ENCODE peak calls at places on chromosomes 4 and X, in eight cellular contexts. U, N, Z, L, M, Y, E and S are unnamed samples.

GRCh38 chrX:1029494-1029893 is 183.0 kb downstream of the CRLF2 start:
- DNase-seq in U (peak; percentile 59), N (no peak), Z (no peak), L (no peak), M (no peak), Y (no peak), E (no peak), S (no peak)

GRCh38 chr4:57148831-57149230 is 38.6 kb upstream of the IGFBP7 start:
- DNase-seq in U (no peak), N (no peak), Z (no peak), L (peak; percentile 80), M (no peak), Y (no peak), E (no peak), S (no peak)

GRCh38 chr4:135464311-135464710 is 1262.7 kb upstream of the PABPC4L start:
- DNase-seq in U (no peak), N (no peak), Z (no peak), L (no peak), M (no peak), Y (no peak), E (no peak), S (no peak)

GRCh38 chrX:131763674-131764073 is 219.8 kb downstream of the OR13H1 start:
- DNase-seq in U (peak; percentile 93), N (no peak), Z (no peak), L (peak; percentile 85), M (no peak), Y (no peak), E (peak; percentile 94), S (no peak)

GRCh38 chrX:38896724-38897298 is 95.6 kb downstream of the MID1IP1 start:
- DNase-seq in U (no peak), N (no peak), Z (no peak), L (no peak), M (no peak), Y (no peak), E (no peak), S (no peak)

GRCh38 chrX:63012574-63012973 is 338.6 kb downstream of the SPIN4 start:
- DNase-seq in U (no peak), N (no peak), Z (peak; percentile 15), L (no peak), M (no peak), Y (no peak), E (peak; percentile 1), S (no peak)

GRCh38 chrX:123085311-123085940 is 98.7 kb upstream of the GRIA3 start:
- DNase-seq in U (no peak), N (no peak), Z (no peak), L (no peak), M (no peak), Y (no peak), E (no peak), S (no peak)

GRCh38 chr4:2942532-2943363 is 20.5 kb downstream of the NOP14 start:
- DNase-seq in U (peak; percentile 88), N (no peak), Z (no peak), L (no peak), M (no peak), Y (no peak), E (no peak), S (no peak)

GRCh38 chrX:143632625-143633387 is 3.1 kb downstream of the SLITRK4 start:
- DNase-seq in U (no peak), N (no peak), Z (peak; percentile 47), L (no peak), M (peak; percentile 17), Y (no peak), E (no peak), S (no peak)

GRCh38 chr4:154348657-154349056 is 142.9 kb downstream of the DCHS2 start:
- DNase-seq in U (no peak), N (no peak), Z (no peak), L (no peak), M (no peak), Y (no peak), E (no peak), S (no peak)

GRCh38 chr4:102723511-102723910 is 37.3 kb downstream of the MANBA start:
- DNase-seq in U (no peak), N (no peak), Z (no peak), L (no peak), M (no peak), Y (no peak), E (no peak), S (no peak)

GRCh38 chr4:78131403-78131802 is 74.3 kb downstream of the FRAS1 start:
- DNase-seq in U (no peak), N (no peak), Z (no peak), L (no peak), M (no peak), Y (no peak), E (no peak), S (no peak)

GRCh38 chrX:10486373-10486772 is 134.0 kb downstream of the MID1 start:
- DNase-seq in U (no peak), N (no peak), Z (no peak), L (peak; percentile 84), M (no peak), Y (no peak), E (peak; percentile 38), S (no peak)

GRCh38 chr4:36177946-36178345 is 66.4 kb downstream of the ARAP2 start:
- DNase-seq in U (no peak), N (no peak), Z (no peak), L (peak; percentile 14), M (no peak), Y (no peak), E (no peak), S (no peak)

GRCh38 chr4:121072836-121073362 is 564 bp upstream of the NDNF start:
- DNase-seq in U (peak; percentile 84), N (no peak), Z (no peak), L (no peak), M (peak; percentile 3), Y (no peak), E (no peak), S (no peak)

GRCh38 chrX:77167993-77168392 is 279.2 kb upstream of the FGF16 start:
- DNase-seq in U (no peak), N (no peak), Z (peak; percentile 52), L (no peak), M (peak; percentile 3), Y (no peak), E (no peak), S (no peak)

GRCh38 chr4:158938462-158939044 is 164.3 kb upstream of the RAPGEF2 start:
- DNase-seq in U (no peak), N (no peak), Z (no peak), L (peak; percentile 40), M (no peak), Y (no peak), E (no peak), S (no peak)

GRCh38 chr4:74451214-74451661 is 6.3 kb downstream of the AREG start:
- DNase-seq in U (no peak), N (no peak), Z (peak; percentile 63), L (peak; percentile 71), M (no peak), Y (no peak), E (peak; percentile 78), S (peak; percentile 15)

DNA sequence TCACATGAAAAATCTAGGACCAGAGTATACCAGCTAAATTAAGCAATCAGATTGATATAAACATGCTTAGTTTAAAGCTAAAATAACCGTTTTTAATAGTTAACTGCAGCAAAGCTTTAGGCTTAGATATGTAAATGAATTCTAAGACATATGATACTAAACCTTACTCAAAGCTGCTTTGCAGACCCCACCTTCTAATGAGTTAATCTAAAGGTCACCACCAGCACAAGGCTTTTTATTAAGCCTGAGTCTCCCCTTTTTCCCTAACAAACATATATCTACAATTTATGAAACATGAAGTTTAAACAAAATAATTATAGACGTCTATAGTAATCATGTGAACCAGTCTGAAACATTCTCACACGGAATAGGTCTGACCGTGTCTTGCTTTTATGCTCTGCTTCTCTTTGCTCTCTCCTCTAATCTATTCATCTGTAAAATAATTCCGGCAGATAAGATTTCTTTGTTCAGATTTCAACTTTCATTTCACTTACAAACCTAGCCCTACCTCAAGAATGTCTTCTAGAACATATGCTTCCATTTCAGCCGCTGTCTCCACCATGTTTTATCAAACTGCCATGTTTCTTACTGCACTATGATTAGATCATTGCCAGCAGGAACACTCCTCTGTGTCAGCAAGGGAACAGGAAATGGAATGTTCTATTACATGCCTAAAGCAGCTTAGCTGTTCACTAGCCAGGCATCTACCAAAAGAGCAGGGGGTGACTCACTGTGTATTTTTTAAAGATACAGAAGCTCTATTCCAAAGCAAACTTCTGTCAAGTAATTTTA is 35.9 kb downstream of the ANKRD17 start:
- DNase-seq in U (no peak), N (no peak), Z (peak; percentile 89), L (peak; percentile 97), M (peak; percentile 77), Y (peak; percentile 59), E (peak; percentile 89), S (peak; percentile 92)
- TF ChIP-seq POLR2A in U (no peak), N (no peak), Z (peak; percentile 70), L (peak; percentile 90), M (peak; percentile 40), Y (peak; percentile 21), E (no peak), S (peak; percentile 88)

DNA sequence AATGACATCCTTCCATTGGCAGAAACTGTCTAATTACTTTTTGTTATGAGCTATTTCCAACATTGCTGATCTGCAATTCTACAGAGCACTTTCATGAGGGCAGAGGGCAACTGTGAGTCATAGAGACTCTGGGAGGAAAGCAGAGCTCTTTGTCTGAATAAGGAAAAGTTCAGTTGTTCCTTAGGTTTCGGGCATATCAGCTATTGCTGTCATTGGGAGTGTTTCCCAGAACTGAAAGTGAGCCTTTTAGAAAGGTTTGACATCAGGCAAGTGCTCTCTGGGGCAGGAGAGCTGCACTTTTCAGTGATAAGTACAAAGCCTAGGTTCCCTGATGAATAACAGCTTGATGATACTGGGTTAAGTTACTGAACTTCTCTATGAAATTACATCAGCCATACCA is 119.2 kb upstream of the EDNRA start:
- DNase-seq in U (no peak), N (no peak), Z (no peak), L (peak; percentile 92), M (peak; percentile 31), Y (no peak), E (peak; percentile 45), S (no peak)
- TF ChIP-seq POLR2A in U (no peak), N (no peak), Z (no peak), L (no peak), M (no peak), Y (no peak), E (no peak), S (no peak)

DNA sequence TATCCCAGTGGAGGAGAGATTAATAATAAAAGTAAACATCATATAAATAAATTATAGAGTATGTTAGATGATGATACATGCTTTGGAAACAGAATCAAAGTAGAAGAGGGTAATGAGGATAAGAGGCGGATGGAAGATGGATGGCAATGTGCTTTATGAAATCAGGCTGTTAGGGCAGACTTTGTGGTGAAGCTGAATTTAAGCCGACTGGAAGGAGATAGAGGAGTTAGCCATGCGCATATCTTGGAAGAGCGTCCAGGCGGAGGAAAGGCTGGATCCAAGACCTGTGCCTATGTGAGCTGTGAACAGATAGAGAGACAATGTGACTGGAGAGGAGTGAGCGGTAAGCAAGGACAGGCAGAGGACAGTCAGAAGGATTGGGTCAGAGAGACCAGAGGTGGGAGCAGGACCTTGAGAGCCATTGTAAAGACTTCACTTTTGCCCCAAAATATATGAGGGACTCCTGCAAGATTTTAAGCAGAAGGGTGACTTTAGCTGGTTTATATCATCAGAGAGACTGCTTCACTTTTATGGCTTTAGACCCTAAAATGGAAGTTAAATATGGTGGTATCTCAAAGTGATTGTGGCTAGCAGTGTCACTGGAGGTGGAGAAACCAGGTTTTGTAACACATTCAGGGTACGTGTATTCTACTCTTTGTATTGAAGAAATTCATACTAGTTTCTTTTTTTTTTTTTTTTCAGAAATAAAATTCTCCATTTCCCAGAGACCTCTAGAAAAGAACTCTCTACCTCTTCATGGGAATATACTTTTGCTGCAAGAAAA is 74.7 kb upstream of the GUCY1A1 start:
- DNase-seq in U (no peak), N (no peak), Z (no peak), L (no peak), M (no peak), Y (no peak), E (no peak), S (no peak)
- TF ChIP-seq POLR2A in U (no peak), N (no peak), Z (no peak), L (no peak), M (no peak), Y (no peak), E (no peak), S (no peak)

GRCh38 chr4:16322183-16322582 is 95.9 kb upstream of the TAPT1 start:
- DNase-seq in U (no peak), N (no peak), Z (no peak), L (no peak), M (no peak), Y (no peak), E (no peak), S (no peak)
- TF ChIP-seq POLR2A in U (no peak), N (no peak), Z (no peak), L (no peak), M (no peak), Y (no peak), E (no peak), S (no peak)